ENCODE peak calls at places on chromosomes 4 and X, in ten cellular contexts. One of them, this sample, is unnamed.

GRCh38 chr4:76665139-76665538 is 230.1 kb downstream of the SHROOM3 start:
- DNase-seq in cardiac muscle cell: no peak
- DNase-seq in pancreas: peak
- DNase-seq in ovary: no peak
- DNase-seq in PC-9: peak
- DNase-seq in K562: no peak
- DNase-seq in esophagus squamous epithelium: no peak
- DNase-seq in WERI-Rb-1: no peak
- DNase-seq in lower lobe of right lung: peak
- DNase-seq in colonic mucosa: peak
- DNase-seq in this sample: peak

GRCh38 chr4:126766266-126766665 is 866.5 kb upstream of the INTU start:
- DNase-seq in cardiac muscle cell: peak
- DNase-seq in esophagus squamous epithelium: no peak
- DNase-seq in pancreas: no peak
- DNase-seq in K562: no peak
- DNase-seq in colonic mucosa: no peak
- DNase-seq in WERI-Rb-1: no peak
- DNase-seq in ovary: no peak
- DNase-seq in PC-9: no peak
- DNase-seq in lower lobe of right lung: no peak
- DNase-seq in this sample: no peak

GRCh38 chrX:55695227-55696018 is 22.1 kb upstream of the RRAGB start:
- DNase-seq in ovary: no peak
- DNase-seq in esophagus squamous epithelium: no peak
- DNase-seq in lower lobe of right lung: no peak
- DNase-seq in WERI-Rb-1: no peak
- DNase-seq in pancreas: no peak
- DNase-seq in cardiac muscle cell: no peak
- DNase-seq in PC-9: no peak
- DNase-seq in K562: no peak
- DNase-seq in colonic mucosa: no peak
- DNase-seq in this sample: no peak

GRCh38 chrX:130165181-130165702 is 399 bp downstream of the AIFM1 start:
- DNase-seq in colonic mucosa: no peak
- DNase-seq in K562: peak
- DNase-seq in WERI-Rb-1: no peak
- DNase-seq in lower lobe of right lung: no peak
- DNase-seq in cardiac muscle cell: peak
- DNase-seq in PC-9: no peak
- DNase-seq in pancreas: peak
- DNase-seq in esophagus squamous epithelium: no peak
- DNase-seq in ovary: no peak
- DNase-seq in this sample: no peak

GRCh38 chrX:119617511-119618164 is 11.4 kb upstream of the NKRF start:
- DNase-seq in colonic mucosa: no peak
- DNase-seq in WERI-Rb-1: no peak
- DNase-seq in esophagus squamous epithelium: no peak
- DNase-seq in cardiac muscle cell: no peak
- DNase-seq in K562: no peak
- DNase-seq in PC-9: no peak
- DNase-seq in ovary: no peak
- DNase-seq in lower lobe of right lung: no peak
- DNase-seq in pancreas: no peak
- DNase-seq in this sample: no peak

GRCh38 chr4:11428161-11428700 is 463 bp downstream of the HS3ST1 start:
- DNase-seq in PC-9: no peak
- DNase-seq in colonic mucosa: no peak
- DNase-seq in lower lobe of right lung: no peak
- DNase-seq in K562: no peak
- DNase-seq in cardiac muscle cell: no peak
- DNase-seq in ovary: peak
- DNase-seq in WERI-Rb-1: no peak
- DNase-seq in esophagus squamous epithelium: no peak
- DNase-seq in pancreas: no peak
- DNase-seq in this sample: peak

GRCh38 chr4:1200425-1201035 is 28.1 kb upstream of the SPON2 start:
- DNase-seq in WERI-Rb-1: peak
- DNase-seq in ovary: peak
- DNase-seq in PC-9: no peak
- DNase-seq in cardiac muscle cell: peak
- DNase-seq in colonic mucosa: peak
- DNase-seq in K562: no peak
- DNase-seq in esophagus squamous epithelium: no peak
- DNase-seq in pancreas: peak
- DNase-seq in lower lobe of right lung: peak
- DNase-seq in this sample: peak

GRCh38 chrX:146224442-146224841 is 406.8 kb downstream of the SLITRK2 start:
- DNase-seq in ovary: no peak
- DNase-seq in esophagus squamous epithelium: no peak
- DNase-seq in lower lobe of right lung: no peak
- DNase-seq in pancreas: no peak
- DNase-seq in WERI-Rb-1: no peak
- DNase-seq in colonic mucosa: no peak
- DNase-seq in PC-9: no peak
- DNase-seq in cardiac muscle cell: no peak
- DNase-seq in K562: no peak
- DNase-seq in this sample: no peak

GRCh38 chr4:114078636-114079035 is 99.2 kb upstream of the ARSJ start:
- DNase-seq in esophagus squamous epithelium: no peak
- DNase-seq in ovary: no peak
- DNase-seq in pancreas: no peak
- DNase-seq in lower lobe of right lung: no peak
- DNase-seq in PC-9: no peak
- DNase-seq in cardiac muscle cell: no peak
- DNase-seq in K562: no peak
- DNase-seq in WERI-Rb-1: no peak
- DNase-seq in colonic mucosa: no peak
- DNase-seq in this sample: no peak

GRCh38 chr4:118012142-118012541 is 22.1 kb upstream of the NDST3 start:
- DNase-seq in ovary: no peak
- DNase-seq in cardiac muscle cell: no peak
- DNase-seq in lower lobe of right lung: no peak
- DNase-seq in pancreas: no peak
- DNase-seq in colonic mucosa: no peak
- DNase-seq in WERI-Rb-1: no peak
- DNase-seq in esophagus squamous epithelium: no peak
- DNase-seq in PC-9: no peak
- DNase-seq in K562: no peak
- DNase-seq in this sample: peak

GRCh38 chr4:187826725-187827124 is 168.8 kb upstream of the ZFP42 start:
- DNase-seq in K562: no peak
- DNase-seq in ovary: no peak
- DNase-seq in esophagus squamous epithelium: no peak
- DNase-seq in colonic mucosa: no peak
- DNase-seq in pancreas: no peak
- DNase-seq in PC-9: no peak
- DNase-seq in cardiac muscle cell: no peak
- DNase-seq in lower lobe of right lung: no peak
- DNase-seq in WERI-Rb-1: no peak
- DNase-seq in this sample: no peak

GRCh38 chr4:26076896-26077295 is 162.9 kb downstream of the SMIM20 start:
- DNase-seq in esophagus squamous epithelium: no peak
- DNase-seq in colonic mucosa: no peak
- DNase-seq in WERI-Rb-1: no peak
- DNase-seq in ovary: no peak
- DNase-seq in cardiac muscle cell: no peak
- DNase-seq in PC-9: no peak
- DNase-seq in K562: no peak
- DNase-seq in pancreas: no peak
- DNase-seq in lower lobe of right lung: no peak
- DNase-seq in this sample: no peak

GRCh38 chrX:100911731-100912130 is 17.0 kb downstream of the XKRX start:
- DNase-seq in PC-9: peak
- DNase-seq in K562: no peak
- DNase-seq in pancreas: no peak
- DNase-seq in cardiac muscle cell: no peak
- DNase-seq in WERI-Rb-1: no peak
- DNase-seq in ovary: no peak
- DNase-seq in colonic mucosa: no peak
- DNase-seq in esophagus squamous epithelium: no peak
- DNase-seq in lower lobe of right lung: no peak
- DNase-seq in this sample: no peak

GRCh38 chr4:175421506-175421905 is 390.6 kb downstream of the GPM6A start:
- DNase-seq in lower lobe of right lung: no peak
- DNase-seq in colonic mucosa: no peak
- DNase-seq in WERI-Rb-1: no peak
- DNase-seq in pancreas: no peak
- DNase-seq in ovary: no peak
- DNase-seq in K562: no peak
- DNase-seq in esophagus squamous epithelium: no peak
- DNase-seq in PC-9: no peak
- DNase-seq in cardiac muscle cell: no peak
- DNase-seq in this sample: peak

GRCh38 chr4:40514409-40515025 is 115.1 kb downstream of the RBM47 start:
- DNase-seq in PC-9: peak
- DNase-seq in WERI-Rb-1: peak
- DNase-seq in colonic mucosa: peak
- DNase-seq in cardiac muscle cell: no peak
- DNase-seq in esophagus squamous epithelium: no peak
- DNase-seq in ovary: no peak
- DNase-seq in K562: peak
- DNase-seq in pancreas: no peak
- DNase-seq in lower lobe of right lung: no peak
- DNase-seq in this sample: no peak
- H3K4me3 ChIP-seq in PC-9: peak
- H3K4me3 ChIP-seq in WERI-Rb-1: peak
- H3K4me3 ChIP-seq in colonic mucosa: peak
- H3K4me3 ChIP-seq in cardiac muscle cell: no peak
- H3K4me3 ChIP-seq in esophagus squamous epithelium: peak
- H3K4me3 ChIP-seq in ovary: no peak
- H3K4me3 ChIP-seq in K562: peak
- H3K4me3 ChIP-seq in pancreas: peak
- H3K4me3 ChIP-seq in lower lobe of right lung: peak
- H3K4me3 ChIP-seq in this sample: no peak

GRCh38 chr4:28842271-28842670 is 1877.9 kb upstream of the PCDH7 start:
- DNase-seq in lower lobe of right lung: no peak
- DNase-seq in PC-9: no peak
- DNase-seq in pancreas: no peak
- DNase-seq in K562: no peak
- DNase-seq in colonic mucosa: no peak
- DNase-seq in esophagus squamous epithelium: no peak
- DNase-seq in WERI-Rb-1: no peak
- DNase-seq in ovary: no peak
- DNase-seq in cardiac muscle cell: no peak
- DNase-seq in this sample: no peak
- TF ChIP-seq CTCF in lower lobe of right lung: no peak
- TF ChIP-seq CTCF in PC-9: no peak
- TF ChIP-seq CTCF in pancreas: no peak
- TF ChIP-seq CTCF in K562: no peak
- TF ChIP-seq CTCF in colonic mucosa: no peak
- TF ChIP-seq CTCF in esophagus squamous epithelium: no peak
- TF ChIP-seq CTCF in WERI-Rb-1: no peak
- TF ChIP-seq CTCF in ovary: no peak
- TF ChIP-seq CTCF in cardiac muscle cell: no peak
- TF ChIP-seq CTCF in this sample: no peak

DNA sequence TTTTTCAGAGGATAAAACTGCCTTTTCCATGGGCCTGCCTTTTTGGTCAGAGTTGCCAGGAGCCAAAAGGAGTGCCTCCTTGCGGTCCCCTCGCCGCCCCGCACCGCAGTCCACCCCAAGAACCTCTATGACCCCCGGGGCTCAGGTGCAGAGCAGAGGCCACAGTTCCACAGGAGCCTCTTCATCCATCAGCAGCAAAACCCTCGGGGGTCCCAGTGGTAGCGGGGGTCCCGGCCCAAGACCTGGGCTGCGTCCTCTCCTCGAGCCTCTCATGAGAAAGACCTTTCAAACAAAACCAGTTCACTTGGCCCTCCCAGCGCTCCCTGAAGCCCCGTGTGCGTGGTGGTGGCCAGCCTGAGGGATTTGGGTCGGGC is 16.8 kb downstream of the ZFYVE28 start:
- DNase-seq in PC-9: no peak
- DNase-seq in pancreas: no peak
- DNase-seq in cardiac muscle cell: no peak
- DNase-seq in colonic mucosa: no peak
- DNase-seq in WERI-Rb-1: no peak
- DNase-seq in K562: no peak
- DNase-seq in esophagus squamous epithelium: no peak
- DNase-seq in lower lobe of right lung: no peak
- DNase-seq in ovary: no peak
- DNase-seq in this sample: no peak
- H3K4me3 ChIP-seq in PC-9: no peak
- H3K4me3 ChIP-seq in pancreas: no peak
- H3K4me3 ChIP-seq in cardiac muscle cell: no peak
- H3K4me3 ChIP-seq in colonic mucosa: peak
- H3K4me3 ChIP-seq in WERI-Rb-1: peak
- H3K4me3 ChIP-seq in K562: no peak
- H3K4me3 ChIP-seq in esophagus squamous epithelium: peak
- H3K4me3 ChIP-seq in lower lobe of right lung: peak
- H3K4me3 ChIP-seq in ovary: no peak
- H3K4me3 ChIP-seq in this sample: no peak

GRCh38 chr4:9916937-9917336 is 104.4 kb downstream of the SLC2A9 start:
- DNase-seq in WERI-Rb-1: no peak
- DNase-seq in PC-9: no peak
- DNase-seq in lower lobe of right lung: no peak
- DNase-seq in K562: no peak
- DNase-seq in pancreas: no peak
- DNase-seq in esophagus squamous epithelium: no peak
- DNase-seq in colonic mucosa: no peak
- DNase-seq in ovary: no peak
- DNase-seq in cardiac muscle cell: no peak
- DNase-seq in this sample: no peak

GRCh38 chr4:9920029-9920428 is 101.3 kb downstream of the SLC2A9 start:
- DNase-seq in pancreas: no peak
- DNase-seq in colonic mucosa: no peak
- DNase-seq in PC-9: no peak
- DNase-seq in cardiac muscle cell: no peak
- DNase-seq in WERI-Rb-1: no peak
- DNase-seq in ovary: no peak
- DNase-seq in esophagus squamous epithelium: no peak
- DNase-seq in K562: no peak
- DNase-seq in lower lobe of right lung: no peak
- DNase-seq in this sample: no peak

GRCh38 chr4:9921326-9921725 is 100.0 kb downstream of the SLC2A9 start:
- DNase-seq in WERI-Rb-1: no peak
- DNase-seq in cardiac muscle cell: no peak
- DNase-seq in lower lobe of right lung: no peak
- DNase-seq in K562: no peak
- DNase-seq in esophagus squamous epithelium: no peak
- DNase-seq in colonic mucosa: no peak
- DNase-seq in ovary: no peak
- DNase-seq in PC-9: no peak
- DNase-seq in pancreas: no peak
- DNase-seq in this sample: no peak

GRCh38 chr4:9918475-9918874 is 102.8 kb downstream of the SLC2A9 start:
- DNase-seq in lower lobe of right lung: no peak
- DNase-seq in ovary: no peak
- DNase-seq in PC-9: no peak
- DNase-seq in cardiac muscle cell: no peak
- DNase-seq in K562: no peak
- DNase-seq in pancreas: no peak
- DNase-seq in colonic mucosa: no peak
- DNase-seq in esophagus squamous epithelium: no peak
- DNase-seq in WERI-Rb-1: no peak
- DNase-seq in this sample: no peak

DNA sequence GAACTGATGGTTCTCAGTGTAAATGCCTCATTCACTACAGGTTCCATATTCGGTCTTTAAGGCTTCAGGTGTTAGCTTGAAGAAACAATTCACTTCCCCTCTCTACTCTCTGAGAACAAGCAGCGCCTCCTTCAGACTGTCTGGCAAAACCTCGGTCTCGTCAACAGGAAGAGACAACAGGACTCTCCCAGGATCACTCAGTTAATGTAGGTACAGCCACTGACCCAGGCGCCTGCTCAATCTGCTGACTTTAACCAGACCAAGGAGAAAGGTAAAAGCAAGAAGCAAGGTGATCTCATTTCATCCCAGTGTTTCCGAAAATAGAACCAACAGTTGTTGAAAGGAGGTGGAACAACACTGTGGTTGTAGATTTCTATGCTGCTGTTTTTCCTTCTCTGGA is 102.2 kb downstream of the SLC2A9 start:
- DNase-seq in ovary: no peak
- DNase-seq in colonic mucosa: no peak
- DNase-seq in pancreas: no peak
- DNase-seq in WERI-Rb-1: no peak
- DNase-seq in lower lobe of right lung: no peak
- DNase-seq in esophagus squamous epithelium: no peak
- DNase-seq in cardiac muscle cell: no peak
- DNase-seq in PC-9: no peak
- DNase-seq in K562: no peak
- DNase-seq in this sample: no peak
- TF ChIP-seq CTCF in ovary: no peak
- TF ChIP-seq CTCF in colonic mucosa: no peak
- TF ChIP-seq CTCF in pancreas: no peak
- TF ChIP-seq CTCF in WERI-Rb-1: peak
- TF ChIP-seq CTCF in lower lobe of right lung: no peak
- TF ChIP-seq CTCF in esophagus squamous epithelium: no peak
- TF ChIP-seq CTCF in cardiac muscle cell: no peak
- TF ChIP-seq CTCF in PC-9: no peak
- TF ChIP-seq CTCF in K562: peak
- TF ChIP-seq CTCF in this sample: no peak

This sample was measured in astrocyte of the spinal cord.